ENCODE peak calls at places on chromosome 14, in six cellular contexts. J is HL-60, V is K562, S is GM12878, X is HepG2, P is H1. H is an unnamed sample.

GRCh38 chr14:42190744-42191143 is 584.1 kb downstream of the LRFN5 start:
- DNase-seq in X (no peak), J (no peak), P (no peak), S (no peak), V (no peak), H (no peak)

GRCh38 chr14:21833836-21834235 is 160.2 kb upstream of the OR4E1 start:
- DNase-seq in P (no peak), S (no peak), J (no peak), X (no peak), V (no peak), H (no peak)

GRCh38 chr14:89240414-89240813 is 176.6 kb downstream of the FOXN3 start:
- DNase-seq in V (no peak), J (no peak), S (no peak), X (no peak), P (no peak), H (no peak)

GRCh38 chr14:28709571-28710305 is 56.8 kb upstream of the FOXG1 start:
- DNase-seq in J (no peak), P (no peak), S (no peak), V (no peak), X (no peak), H (no peak)

GRCh38 chr14:25056688-25057078 is 6.7 kb upstream of the STXBP6 start:
- DNase-seq in V (no peak), J (no peak), S (no peak), P (no peak), X (no peak), H (no peak)

GRCh38 chr14:104577457-104578301 is 1.9 kb upstream of the C14orf180 start:
- DNase-seq in X (no peak), S (no peak), P (no peak), V (peak), J (no peak), H (no peak)

GRCh38 chr14:58765375-58765774 is 127.6 kb downstream of the DACT1 start:
- DNase-seq in S (no peak), X (no peak), V (no peak), J (no peak), P (no peak), H (no peak)

GRCh38 chr14:57326253-57326652 is 57.5 kb downstream of the AP5M1 start:
- DNase-seq in J (peak), X (no peak), S (peak), V (no peak), P (no peak), H (no peak)

GRCh38 chr14:44846232-44846824 is 115.4 kb downstream of the KLHL28 start:
- DNase-seq in X (peak), S (peak), P (no peak), J (peak), V (peak), H (peak)

GRCh38 chr14:56280843-56281242 is 162.6 kb downstream of the PELI2 start:
- DNase-seq in P (no peak), J (no peak), S (no peak), X (no peak), V (peak), H (no peak)

GRCh38 chr14:39034481-39035296 is 68.3 kb downstream of the SEC23A start:
- DNase-seq in P (no peak), V (no peak), S (no peak), J (no peak), X (peak), H (peak)

GRCh38 chr14:79363291-79363690 is 848.0 kb downstream of the DIO2 start:
- DNase-seq in X (no peak), V (no peak), P (no peak), J (no peak), S (no peak), H (no peak)

GRCh38 chr14:74636424-74637183 is 24.6 kb upstream of the LTBP2 start:
- DNase-seq in V (no peak), S (no peak), X (no peak), J (no peak), P (no peak), H (no peak)

GRCh38 chr14:77186911-77187648 is 5.5 kb downstream of the TMEM63C start:
- DNase-seq in P (no peak), X (no peak), J (no peak), V (no peak), S (no peak), H (no peak)

GRCh38 chr14:67820428-67820881 is 876 bp downstream of the RAD51B start:
- DNase-seq in J (peak), S (no peak), V (peak), X (peak), P (no peak), H (peak)

GRCh38 chr14:23638414-23639047 is 2.4 kb downstream of the DHRS2 start:
- DNase-seq in S (no peak), J (no peak), X (peak), V (no peak), P (no peak), H (peak)

GRCh38 chr14:22039938-22040780 is 366.5 kb upstream of the OR4E1 start:
- DNase-seq in P (no peak), X (peak), S (no peak), J (peak), V (no peak), H (no peak)

GRCh38 chr14:92309968-92310367 is 13.0 kb upstream of the SLC24A4 start:
- DNase-seq in S (no peak), X (no peak), P (no peak), V (no peak), J (no peak), H (no peak)

GRCh38 chr14:91834571-91834970 is 32.8 kb downstream of the TC2N start:
- DNase-seq in P (no peak), J (no peak), S (no peak), V (no peak), X (no peak), H (no peak)

GRCh38 chr14:23704890-23705289 is 68.7 kb downstream of the DHRS2 start:
- DNase-seq in V (no peak), X (peak), P (no peak), S (no peak), J (no peak), H (no peak)

GRCh38 chr14:71529855-71530254 is 402.4 kb upstream of the RGS6 start:
- DNase-seq in P (no peak), X (no peak), V (no peak), J (no peak), S (no peak), H (no peak)
- TF ChIP-seq GABPA in P (no peak), X (no peak), V (no peak), J (no peak), S (no peak), H (no peak)

GRCh38 chr14:51533877-51534553 is 117.7 kb upstream of the FRMD6 start:
- DNase-seq in X (no peak), S (no peak), J (no peak), V (no peak), P (no peak), H (no peak)

GRCh38 chr14:51535443-51536044 is 116.2 kb upstream of the FRMD6 start:
- DNase-seq in P (no peak), V (no peak), J (no peak), X (no peak), S (no peak), H (no peak)

GRCh38 chr14:51538973-51539372 is 112.7 kb upstream of the FRMD6 start:
- DNase-seq in X (no peak), S (no peak), P (no peak), J (no peak), V (no peak), H (no peak)

GRCh38 chr14:51533160-51533559 is 118.5 kb upstream of the FRMD6 start:
- DNase-seq in V (no peak), J (no peak), P (no peak), S (no peak), X (no peak), H (no peak)

GRCh38 chr14:51534623-51535022 is 117.1 kb upstream of the FRMD6 start:
- DNase-seq in P (no peak), J (no peak), S (no peak), X (peak), V (no peak), H (no peak)
- TF ChIP-seq GABPA in P (no peak), J (no peak), S (no peak), X (peak), V (no peak), H (no peak)

GRCh38 chr14:81459421-81459820 is 59.3 kb upstream of the STON2 start:
- DNase-seq in S (no peak), J (no peak), V (no peak), X (no peak), P (no peak), H (no peak)
- TF ChIP-seq GABPA in S (no peak), J (no peak), V (no peak), X (no peak), P (no peak), H (no peak)

GRCh38 chr14:90661881-90662280 is 154.3 kb downstream of the TTC7B start:
- DNase-seq in S (no peak), V (no peak), J (no peak), P (peak), X (no peak), H (no peak)
- TF ChIP-seq GABPA in S (no peak), V (no peak), J (no peak), P (no peak), X (no peak), H (no peak)

GRCh38 chr14:60775296-60775695 is 40.7 kb downstream of the MNAT1 start:
- DNase-seq in P (no peak), J (no peak), S (no peak), X (no peak), V (no peak), H (no peak)

GRCh38 chr14:60773558-60773957 is 39.0 kb downstream of the MNAT1 start:
- DNase-seq in V (no peak), X (no peak), P (no peak), S (no peak), J (no peak), H (no peak)

DNA sequence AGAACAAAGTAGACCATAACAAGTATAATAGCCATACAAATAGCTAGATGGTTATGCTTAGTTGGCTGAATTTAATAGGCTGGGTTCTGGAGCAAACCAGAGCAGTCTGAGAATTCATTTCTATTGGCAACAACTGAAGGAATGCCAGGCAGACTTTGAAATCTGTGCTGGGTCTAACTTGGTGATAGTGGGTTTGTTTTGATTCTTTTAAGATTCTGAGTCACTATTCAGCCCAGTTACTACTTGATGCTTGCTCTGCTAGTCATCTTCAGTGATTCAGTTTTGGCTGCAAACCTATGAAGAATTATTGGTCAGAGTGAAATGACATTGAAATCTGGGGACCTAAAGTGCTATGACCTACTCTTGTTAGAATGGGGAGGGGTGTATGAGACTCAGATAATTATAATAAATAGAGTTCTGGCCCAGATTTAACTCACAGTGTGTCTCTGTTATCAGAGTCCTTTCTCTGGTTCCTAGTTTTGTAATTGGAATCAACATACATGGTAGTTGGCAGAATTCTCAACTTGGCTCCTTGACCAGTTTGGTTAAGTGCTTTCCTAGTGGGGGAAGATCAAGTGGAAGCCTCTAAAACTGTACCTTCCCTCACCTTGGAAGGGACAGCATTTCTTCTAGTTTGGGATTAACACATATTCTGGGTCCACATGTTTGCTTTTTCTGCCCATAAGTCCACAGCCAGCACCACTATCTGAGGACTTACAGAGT is 43.5 kb downstream of the MNAT1 start:
- DNase-seq in S (no peak), X (no peak), J (no peak), P (no peak), V (no peak), H (no peak)
- TF ChIP-seq GABPA in S (no peak), X (no peak), J (no peak), P (no peak), V (no peak), H (no peak)

DNA sequence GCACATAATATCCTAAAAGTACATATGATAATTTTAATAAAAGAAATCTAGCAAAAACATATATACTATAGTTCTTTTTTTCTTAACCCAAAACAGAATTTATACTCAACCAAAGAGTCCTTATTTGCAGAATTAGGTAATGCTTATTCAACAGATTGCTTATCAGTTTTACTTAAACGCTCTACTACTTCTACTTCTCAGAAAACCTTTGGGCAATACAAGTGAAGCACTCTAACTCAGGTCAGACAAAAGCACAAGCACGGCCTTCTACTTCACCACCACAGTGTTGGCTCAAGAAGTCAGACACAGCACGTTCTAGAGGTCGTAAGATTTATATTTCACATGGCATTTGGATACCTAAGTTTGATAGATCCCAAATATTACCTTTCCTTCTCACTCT is 29.2 kb downstream of the DICER1 start:
- DNase-seq in X (no peak), S (no peak), P (no peak), V (no peak), J (no peak), H (no peak)
- TF ChIP-seq GABPA in X (no peak), S (no peak), P (no peak), V (no peak), J (no peak), H (no peak)

GRCh38 chr14:101380940-101381339 is 180.4 kb upstream of the DIO3 start:
- DNase-seq in V (no peak), J (no peak), P (no peak), X (no peak), S (no peak), H (no peak)
- TF ChIP-seq GABPA in V (no peak), J (no peak), P (no peak), X (no peak), S (no peak), H (no peak)

H was measured in SK-N-SH.